ENCODE peak calls at places on chromosomes 5 and 9, in six cellular contexts. Q is NCI-H510A; X is hypothalamus; L is WTC11; D is activated effector memory CD4-positive, alpha-beta T cell treated with Interleukin-2 at 50 U/mL for 16 hours; J is stimulated activated CD4-positive, alpha-beta T cell treated with anti-CD3 and anti-CD28 coated beads, Interleukin-4, amount 100 ng/mL, for 24 hours. E is an unnamed sample.

GRCh38 chr9:132763574-132763973 is 93.3 kb downstream of the GTF3C4 start:
- DNase-seq in D (no peak), J (no peak), L (no peak), X (no peak), Q (no peak), E (no peak)

GRCh38 chr5:173327084-173327947 is 898 bp downstream of the STC2 start:
- DNase-seq in D (no peak), Q (no peak), X (no peak), J (no peak), L (no peak), E (no peak)

GRCh38 chr9:130874783-130875182 is 21.8 kb downstream of the QRFP start:
- DNase-seq in Q (no peak), D (no peak), X (no peak), J (no peak), L (no peak), E (no peak)

GRCh38 chr5:94469889-94470288 is 148.5 kb downstream of the KIAA0825 start:
- DNase-seq in X (no peak), J (no peak), D (no peak), L (no peak), Q (peak), E (no peak)

GRCh38 chr9:107243757-107244156 is 39.3 kb upstream of the RAD23B start:
- DNase-seq in D (no peak), J (peak), Q (peak), X (no peak), L (no peak), E (no peak)

GRCh38 chr9:12785251-12785880 is 10.5 kb downstream of the LURAP1L start:
- DNase-seq in Q (no peak), L (no peak), X (no peak), D (no peak), J (no peak), E (no peak)

GRCh38 chr5:66554884-66555283 is 41.3 kb upstream of the MAST4 start:
- DNase-seq in D (no peak), Q (no peak), J (no peak), L (no peak), X (no peak), E (no peak)

GRCh38 chr5:177378884-177379883 is 5.0 kb upstream of the SLC34A1 start:
- DNase-seq in J (peak), L (no peak), X (no peak), D (no peak), Q (peak), E (no peak)

GRCh38 chr5:95238560-95239325 is 46.2 kb downstream of the MCTP1 start:
- DNase-seq in D (no peak), L (no peak), Q (no peak), J (no peak), X (no peak), E (no peak)

GRCh38 chr5:149611327-149611726 is 30.0 kb downstream of the ARHGEF37 start:
- DNase-seq in Q (no peak), D (no peak), L (no peak), X (no peak), J (no peak), E (no peak)

GRCh38 chr9:117418111-117418510 is 3.3 kb upstream of the ASTN2 start:
- DNase-seq in Q (no peak), X (no peak), J (no peak), L (no peak), D (no peak), E (no peak)

GRCh38 chr5:35198096-35198495 is 32.2 kb downstream of the PRLR start:
- DNase-seq in D (no peak), L (no peak), X (no peak), Q (no peak), J (no peak), E (no peak)

GRCh38 chr5:103272377-103272776 is 13.8 kb downstream of the MACIR start:
- DNase-seq in D (no peak), J (no peak), L (no peak), Q (no peak), X (no peak), E (no peak)

E was measured in T-helper 17 cell.